ENCODE peak calls at places on chromosomes 16 and 17, in four cellular contexts. One of them, this sample, is unnamed.

GRCh38 chr17:68060336-68060735 is 24.8 kb downstream of the KPNA2 start:
- DNase-seq in IMR-90: no peak
- DNase-seq in mesendoderm: no peak
- DNase-seq in H1: no peak
- DNase-seq in this sample: no peak

GRCh38 chr17:78935419-78936323 is 10.5 kb upstream of the TIMP2 start:
- DNase-seq in IMR-90: peak
- DNase-seq in mesendoderm: no peak
- DNase-seq in H1: no peak
- DNase-seq in this sample: peak

GRCh38 chr16:86578056-86578455 is 293 bp upstream of the FOXL1 start:
- DNase-seq in IMR-90: peak
- DNase-seq in mesendoderm: peak
- DNase-seq in H1: no peak
- DNase-seq in this sample: no peak

GRCh38 chr16:55710466-55710865 is 54.7 kb downstream of the SLC6A2 start:
- DNase-seq in IMR-90: no peak
- DNase-seq in mesendoderm: peak
- DNase-seq in H1: no peak
- DNase-seq in this sample: peak

GRCh38 chr16:52741386-52741785 is 194.4 kb upstream of the TOX3 start:
- DNase-seq in IMR-90: no peak
- DNase-seq in mesendoderm: peak
- DNase-seq in H1: no peak
- DNase-seq in this sample: peak

GRCh38 chr17:81013642-81014041 is 21.3 kb upstream of the BAIAP2 start:
- DNase-seq in IMR-90: no peak
- DNase-seq in mesendoderm: no peak
- DNase-seq in H1: no peak
- DNase-seq in this sample: no peak

GRCh38 chr16:12111223-12111622 is 134.7 kb downstream of the SNX29 start:
- DNase-seq in IMR-90: no peak
- DNase-seq in mesendoderm: no peak
- DNase-seq in H1: no peak
- DNase-seq in this sample: no peak

GRCh38 chr16:7964717-7965116 is 625.6 kb downstream of the TMEM114 start:
- DNase-seq in IMR-90: no peak
- DNase-seq in mesendoderm: no peak
- DNase-seq in H1: no peak
- DNase-seq in this sample: no peak

GRCh38 chr16:86576591-86577313 is 1.6 kb upstream of the FOXL1 start:
- DNase-seq in IMR-90: no peak
- DNase-seq in mesendoderm: peak
- DNase-seq in H1: peak
- DNase-seq in this sample: no peak

GRCh38 chr17:77644181-77644972 is 314.1 kb upstream of the TNRC6C start:
- DNase-seq in IMR-90: no peak
- DNase-seq in mesendoderm: no peak
- DNase-seq in H1: no peak
- DNase-seq in this sample: peak

GRCh38 chr17:29847118-29847517 is 82.9 kb downstream of the SSH2 start:
- DNase-seq in IMR-90: no peak
- DNase-seq in mesendoderm: no peak
- DNase-seq in H1: no peak
- DNase-seq in this sample: no peak

GRCh38 chr16:67848118-67848517 is 625 bp upstream of the CENPT start:
- DNase-seq in IMR-90: no peak
- DNase-seq in mesendoderm: no peak
- DNase-seq in H1: no peak
- DNase-seq in this sample: no peak

GRCh38 chr16:2028620-2029220 is 2.0 kb downstream of the NHERF2 start:
- DNase-seq in IMR-90: no peak
- DNase-seq in mesendoderm: no peak
- DNase-seq in H1: no peak
- DNase-seq in this sample: no peak

GRCh38 chr17:21283482-21284318 is 811 bp upstream of the MAP2K3 start:
- DNase-seq in IMR-90: peak
- DNase-seq in mesendoderm: no peak
- DNase-seq in H1: no peak
- DNase-seq in this sample: no peak

GRCh38 chr17:57536289-57536688 is 208.8 kb downstream of the CCDC182 start:
- DNase-seq in IMR-90: no peak
- DNase-seq in mesendoderm: peak
- DNase-seq in H1: no peak
- DNase-seq in this sample: no peak

GRCh38 chr16:6193718-6194117 is 1096.1 kb upstream of the EEF2KMT start:
- DNase-seq in IMR-90: no peak
- DNase-seq in mesendoderm: peak
- DNase-seq in H1: peak
- DNase-seq in this sample: peak

GRCh38 chr17:78890111-78890897 is 12.7 kb downstream of the CEP295NL start:
- DNase-seq in IMR-90: no peak
- DNase-seq in mesendoderm: no peak
- DNase-seq in H1: no peak
- DNase-seq in this sample: no peak

GRCh38 chr17:17685775-17686291 is 4.6 kb downstream of the RAI1 start:
- DNase-seq in IMR-90: peak
- DNase-seq in mesendoderm: peak
- DNase-seq in H1: no peak
- DNase-seq in this sample: peak

GRCh38 chr16:66278604-66279262 is 87.8 kb upstream of the CDH5 start:
- DNase-seq in IMR-90: no peak
- DNase-seq in mesendoderm: peak
- DNase-seq in H1: peak
- DNase-seq in this sample: peak

GRCh38 chr17:77459018-77459755 is 318.4 kb downstream of the SEC14L1 start:
- DNase-seq in IMR-90: no peak
- DNase-seq in mesendoderm: no peak
- DNase-seq in H1: no peak
- DNase-seq in this sample: no peak

GRCh38 chr17:15436399-15437369 is 30.7 kb downstream of the CDRT4 start:
- DNase-seq in IMR-90: peak
- DNase-seq in mesendoderm: peak
- DNase-seq in H1: peak
- DNase-seq in this sample: peak

GRCh38 chr17:8122391-8122922 is 1.4 kb downstream of the HES7 start:
- DNase-seq in IMR-90: peak
- DNase-seq in mesendoderm: peak
- DNase-seq in H1: peak
- DNase-seq in this sample: peak

GRCh38 chr16:28927815-28928214 is 2.8 kb upstream of the RABEP2 start:
- DNase-seq in IMR-90: no peak
- DNase-seq in mesendoderm: no peak
- DNase-seq in H1: no peak
- DNase-seq in this sample: no peak

DNA sequence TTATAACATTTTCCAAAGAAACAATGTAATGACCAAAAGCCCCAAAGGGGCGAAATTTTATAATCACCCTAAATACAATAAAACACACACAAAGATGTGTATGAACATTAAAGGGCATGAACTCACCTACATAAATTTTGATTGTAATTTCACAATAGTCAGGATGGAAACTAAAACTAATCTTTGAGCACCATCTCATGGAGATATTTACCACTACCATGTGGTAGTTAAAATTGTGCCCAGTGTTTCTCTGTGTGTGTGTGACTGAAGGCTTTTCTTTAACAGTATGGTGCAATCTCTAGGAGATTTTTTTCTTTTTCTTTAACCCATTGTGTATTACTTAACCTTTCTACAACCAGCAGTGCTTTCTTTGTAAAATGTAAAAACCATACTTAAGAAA is 19.7 kb upstream of the MEIOC start:
- DNase-seq in IMR-90: peak
- DNase-seq in mesendoderm: peak
- DNase-seq in H1: no peak
- DNase-seq in this sample: no peak
- H3K56ac ChIP-seq in IMR-90: no peak
- H3K56ac ChIP-seq in mesendoderm: no peak
- H3K56ac ChIP-seq in H1: no peak
- H3K56ac ChIP-seq in this sample: no peak

GRCh38 chr16:17331991-17332390 is 138.8 kb downstream of the XYLT1 start:
- DNase-seq in IMR-90: no peak
- DNase-seq in mesendoderm: no peak
- DNase-seq in H1: no peak
- DNase-seq in this sample: no peak

GRCh38 chr16:17336501-17336900 is 134.3 kb downstream of the XYLT1 start:
- DNase-seq in IMR-90: no peak
- DNase-seq in mesendoderm: no peak
- DNase-seq in H1: no peak
- DNase-seq in this sample: no peak

GRCh38 chr16:17339764-17340541 is 130.8 kb downstream of the XYLT1 start:
- DNase-seq in IMR-90: peak
- DNase-seq in mesendoderm: peak
- DNase-seq in H1: no peak
- DNase-seq in this sample: no peak

GRCh38 chr16:17334096-17334495 is 136.7 kb downstream of the XYLT1 start:
- DNase-seq in IMR-90: peak
- DNase-seq in mesendoderm: no peak
- DNase-seq in H1: no peak
- DNase-seq in this sample: no peak

DNA sequence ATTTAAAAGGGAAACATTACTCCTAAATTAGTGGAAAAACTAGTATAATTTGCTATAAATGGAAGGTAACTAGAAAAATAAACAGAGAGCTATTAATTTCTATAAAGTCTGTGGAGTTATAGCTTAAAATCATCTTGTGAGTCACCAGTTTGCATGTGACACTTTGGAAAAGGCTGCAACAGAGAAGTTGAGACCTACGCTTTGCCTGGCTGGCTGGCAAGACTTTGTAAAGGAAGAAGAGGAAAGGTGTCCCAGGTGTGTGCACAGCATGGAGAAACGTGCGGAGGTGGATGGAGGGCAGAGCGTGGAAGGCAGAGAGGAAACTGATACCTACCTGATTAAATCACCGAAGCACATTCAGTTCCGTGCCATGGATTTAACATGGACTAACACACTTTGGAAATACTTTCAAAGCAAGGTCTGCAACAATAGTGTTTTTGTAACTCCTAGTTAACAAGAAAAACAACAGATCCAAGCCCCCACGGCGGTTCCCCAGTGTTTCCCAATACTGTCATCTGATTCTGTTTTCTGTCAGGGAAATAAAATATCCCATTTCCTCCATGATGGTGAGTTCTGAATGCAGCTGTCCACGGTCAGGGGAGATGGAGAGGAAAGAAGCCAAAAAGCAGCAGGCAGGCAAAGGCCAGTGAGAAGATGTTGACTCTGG is 134.8 kb downstream of the XYLT1 start:
- DNase-seq in IMR-90: peak
- DNase-seq in mesendoderm: no peak
- DNase-seq in H1: no peak
- DNase-seq in this sample: no peak
- H3K56ac ChIP-seq in IMR-90: no peak
- H3K56ac ChIP-seq in mesendoderm: no peak
- H3K56ac ChIP-seq in H1: no peak
- H3K56ac ChIP-seq in this sample: no peak

GRCh38 chr16:4686497-4687210 is 6.7 kb upstream of the NUDT16L1 start:
- DNase-seq in IMR-90: no peak
- DNase-seq in mesendoderm: no peak
- DNase-seq in H1: no peak
- DNase-seq in this sample: no peak
- H3K56ac ChIP-seq in IMR-90: no peak
- H3K56ac ChIP-seq in mesendoderm: no peak
- H3K56ac ChIP-seq in H1: no peak
- H3K56ac ChIP-seq in this sample: no peak

DNA sequence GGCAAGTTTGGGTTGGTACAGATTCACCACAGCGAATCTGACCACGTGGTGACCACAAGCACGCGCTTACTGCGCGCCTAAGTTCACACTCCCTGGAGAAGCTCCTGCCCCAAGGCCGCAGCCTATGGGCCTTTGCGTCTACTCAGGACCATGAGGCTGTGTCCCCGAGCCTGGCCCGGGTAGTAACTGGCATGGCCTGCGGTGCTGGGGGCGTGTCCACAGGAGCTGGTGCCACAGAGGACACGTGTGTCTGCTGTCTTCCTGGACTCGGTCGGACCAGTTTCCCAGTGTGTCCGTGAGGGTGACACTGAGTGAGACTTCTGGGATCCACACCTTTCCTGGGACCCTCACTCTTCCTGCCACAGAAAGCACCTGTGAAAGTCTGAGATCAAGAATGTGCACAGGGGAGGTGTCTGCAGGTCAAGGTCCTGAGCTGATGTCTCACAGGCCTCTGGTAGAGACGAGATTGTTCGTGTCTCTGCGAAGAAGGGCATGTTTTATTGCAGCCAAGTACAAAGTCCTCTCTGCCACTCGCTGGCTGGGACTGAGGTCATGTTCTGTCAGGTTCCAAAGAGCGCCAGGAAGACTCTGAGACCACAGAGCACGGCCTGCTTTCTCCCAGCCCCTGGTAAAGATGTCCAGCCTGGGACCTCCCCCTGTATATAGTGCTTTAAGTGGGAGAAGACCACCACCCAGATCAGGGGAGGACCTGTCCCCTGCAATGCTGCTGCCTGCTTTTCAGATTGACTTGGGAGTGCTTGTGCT is 25.2 kb upstream of the CAPN15 start:
- DNase-seq in IMR-90: no peak
- DNase-seq in mesendoderm: no peak
- DNase-seq in H1: no peak
- DNase-seq in this sample: no peak
- H3K56ac ChIP-seq in IMR-90: no peak
- H3K56ac ChIP-seq in mesendoderm: no peak
- H3K56ac ChIP-seq in H1: no peak
- H3K56ac ChIP-seq in this sample: no peak

GRCh38 chr16:73996624-73997339 is 299.8 kb upstream of the PSMD7 start:
- DNase-seq in IMR-90: no peak
- DNase-seq in mesendoderm: no peak
- DNase-seq in H1: no peak
- DNase-seq in this sample: no peak
- H3K56ac ChIP-seq in IMR-90: no peak
- H3K56ac ChIP-seq in mesendoderm: no peak
- H3K56ac ChIP-seq in H1: no peak
- H3K56ac ChIP-seq in this sample: no peak

GRCh38 chr16:72736074-72736473 is 311.9 kb downstream of the ZFHX3 start:
- DNase-seq in IMR-90: no peak
- DNase-seq in mesendoderm: no peak
- DNase-seq in H1: no peak
- DNase-seq in this sample: no peak

GRCh38 chr16:72744064-72744793 is 303.7 kb downstream of the ZFHX3 start:
- DNase-seq in IMR-90: no peak
- DNase-seq in mesendoderm: no peak
- DNase-seq in H1: no peak
- DNase-seq in this sample: no peak

GRCh38 chr16:72743011-72743761 is 304.7 kb downstream of the ZFHX3 start:
- DNase-seq in IMR-90: no peak
- DNase-seq in mesendoderm: no peak
- DNase-seq in H1: no peak
- DNase-seq in this sample: no peak

GRCh38 chr16:72740346-72740745 is 307.6 kb downstream of the ZFHX3 start:
- DNase-seq in IMR-90: peak
- DNase-seq in mesendoderm: peak
- DNase-seq in H1: no peak
- DNase-seq in this sample: no peak

DNA sequence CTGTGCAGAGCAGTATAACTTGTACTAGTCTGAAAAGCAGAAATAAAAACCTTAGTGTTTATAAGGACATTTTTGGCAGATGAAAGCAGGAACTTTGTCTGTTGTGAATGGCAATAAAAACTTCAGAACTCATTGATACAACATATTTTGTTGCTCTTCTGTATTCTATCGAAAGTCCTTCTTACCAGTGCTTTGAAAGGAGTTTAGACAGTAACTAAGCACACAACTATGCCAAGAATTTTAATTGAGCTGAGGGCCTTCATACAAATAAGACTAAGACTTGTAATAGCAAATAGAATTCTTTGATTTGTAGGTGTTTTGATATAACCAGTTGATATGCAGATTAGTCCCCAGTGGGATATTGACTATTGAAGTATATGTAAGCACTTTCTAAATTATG is 308.4 kb downstream of the ZFHX3 start:
- DNase-seq in IMR-90: peak
- DNase-seq in mesendoderm: peak
- DNase-seq in H1: no peak
- DNase-seq in this sample: no peak
- H3K56ac ChIP-seq in IMR-90: no peak
- H3K56ac ChIP-seq in mesendoderm: no peak
- H3K56ac ChIP-seq in H1: no peak
- H3K56ac ChIP-seq in this sample: no peak

This sample was measured in H9.